ENCODE peak calls at places on chromosome 5, in six cellular contexts. H is A549, A is IMR-90, J is K562, M is SK-N-SH, F is GM12878. W is an unnamed sample.

GRCh38 chr5:138979684-138980275 is 104.6 kb upstream of the LRRTM2 start:
- DNase-seq in H (no peak), A (no peak), J (no peak), M (no peak), F (no peak), W (no peak)

GRCh38 chr5:92836861-92837755 is 743.9 kb downstream of the NR2F1-AS1 start:
- DNase-seq in H (no peak), A (peak), J (no peak), M (no peak), F (no peak), W (no peak)

GRCh38 chr5:108380531-108381021 is 1.3 kb downstream of the FBXL17 start:
- DNase-seq in H (peak), A (peak), J (peak), M (peak), F (peak), W (peak)

GRCh38 chr5:143812085-143812705 is at the start of gene HMHB1:
- DNase-seq in H (no peak), A (no peak), J (no peak), M (no peak), F (no peak), W (no peak)

GRCh38 chr5:40165789-40166728 is 513.7 kb upstream of the PTGER4 start:
- DNase-seq in H (no peak), A (peak), J (no peak), M (no peak), F (no peak), W (no peak)

GRCh38 chr5:29001666-29002065 is 1963.3 kb upstream of the CDH9 start:
- DNase-seq in H (no peak), A (no peak), J (no peak), M (no peak), F (no peak), W (no peak)

GRCh38 chr5:22549876-22550671 is 303.1 kb downstream of the CDH12 start:
- DNase-seq in H (no peak), A (no peak), J (no peak), M (no peak), F (no peak), W (no peak)

GRCh38 chr5:62115009-62115408 is 191.0 kb upstream of the KIF2A start:
- DNase-seq in H (no peak), A (no peak), J (no peak), M (no peak), F (no peak), W (no peak)

GRCh38 chr5:36363101-36363500 is 61.4 kb upstream of the RANBP3L start:
- DNase-seq in H (peak), A (peak), J (no peak), M (no peak), F (no peak), W (no peak)

GRCh38 chr5:71528206-71528605 is 58.9 kb upstream of the MCCC2 start:
- DNase-seq in H (no peak), A (peak), J (no peak), M (no peak), F (no peak), W (no peak)

GRCh38 chr5:119417891-119418781 is 34.2 kb upstream of the HSD17B4 start:
- DNase-seq in H (no peak), A (peak), J (no peak), M (no peak), F (no peak), W (no peak)

GRCh38 chr5:160048131-160048530 is 39.2 kb downstream of the TTC1 start:
- DNase-seq in H (no peak), A (no peak), J (no peak), M (no peak), F (no peak), W (no peak)

GRCh38 chr5:140114341-140115185 is 654 bp downstream of the PURA start:
- DNase-seq in H (peak), A (peak), J (peak), M (peak), F (no peak), W (no peak)

GRCh38 chr5:37777472-37778135 is 62.2 kb downstream of the GDNF start:
- DNase-seq in H (no peak), A (peak), J (no peak), M (no peak), F (no peak), W (no peak)

GRCh38 chr5:157689942-157690689 is 18.8 kb downstream of the C5orf52 start:
- DNase-seq in H (no peak), A (no peak), J (no peak), M (no peak), F (no peak), W (no peak)

DNA sequence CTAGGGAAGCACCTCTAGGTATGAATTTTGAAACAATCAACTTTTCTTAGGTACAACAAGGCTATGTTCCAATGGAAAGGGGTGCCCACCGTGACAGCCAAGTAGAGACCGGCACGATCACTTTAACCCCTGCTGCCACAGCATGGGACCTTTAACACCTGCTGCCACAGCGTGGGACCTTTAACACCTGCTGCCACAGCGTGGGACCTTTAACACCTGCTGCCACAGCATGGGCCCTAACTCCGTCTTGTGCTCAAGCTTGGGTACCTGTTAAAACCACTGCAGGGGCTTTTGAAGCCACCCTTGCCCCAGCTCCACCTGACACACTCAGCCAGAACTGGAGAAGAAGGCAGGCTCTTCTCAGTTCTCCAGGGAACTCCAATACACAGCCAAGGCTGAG is 18.2 kb upstream of the MXD3 start:
- DNase-seq in H (no peak), A (no peak), J (no peak), M (no peak), F (no peak), W (no peak)
- TF ChIP-seq SMC3 in H (no peak), A (no peak), J (no peak), M (no peak), F (no peak), W (no peak)

DNA sequence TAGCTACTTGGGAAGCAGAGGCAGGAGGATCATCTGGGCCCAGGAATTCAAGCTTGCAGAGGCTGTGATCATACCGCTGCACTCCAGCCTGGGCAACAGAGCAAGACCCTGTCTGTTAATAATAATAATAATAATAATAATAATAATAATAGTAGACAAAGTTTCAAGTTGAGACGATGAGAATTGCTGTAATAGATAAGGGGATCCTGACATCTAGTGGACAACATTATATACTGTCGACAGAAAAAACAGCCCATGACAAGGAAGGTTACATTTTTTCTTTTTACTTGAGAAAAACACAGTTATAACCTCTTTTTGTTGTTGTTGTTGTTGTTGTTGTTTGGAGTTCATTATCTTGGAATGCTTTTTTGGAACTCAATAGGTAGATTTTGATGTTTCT is 35.3 kb downstream of the NDFIP1 start:
- DNase-seq in H (peak), A (peak), J (peak), M (peak), F (no peak), W (peak)
- TF ChIP-seq SMC3 in H (peak), A (peak), J (peak), M (peak), F (peak), W (peak)

DNA sequence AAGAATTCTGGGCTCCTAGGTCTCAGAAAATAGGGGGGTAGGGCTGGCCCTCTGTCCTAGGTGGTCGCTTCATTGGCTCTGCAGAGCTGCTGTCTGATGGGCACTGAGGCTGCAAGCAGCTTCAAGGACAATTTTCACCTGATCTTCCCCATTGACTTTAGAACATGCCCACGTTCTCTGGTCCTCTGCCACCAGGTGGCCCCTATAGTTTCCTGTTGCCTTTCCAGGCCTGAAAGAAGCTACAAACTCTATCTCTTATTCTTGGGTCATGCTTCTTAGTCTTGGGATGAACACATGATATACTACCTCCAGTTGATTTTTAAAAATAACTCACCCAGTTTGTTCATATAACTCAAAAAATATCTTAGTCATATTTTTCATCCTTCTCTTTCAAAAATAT is 26.3 kb downstream of the SPZ1 start:
- DNase-seq in H (peak), A (no peak), J (peak), M (peak), F (no peak), W (peak)
- TF ChIP-seq SMC3 in H (peak), A (no peak), J (peak), M (peak), F (peak), W (peak)

GRCh38 chr5:10286552-10287227 is 21.0 kb downstream of the CMBL start:
- DNase-seq in H (no peak), A (peak), J (no peak), M (no peak), F (no peak), W (no peak)

GRCh38 chr5:10291736-10292135 is 16.0 kb downstream of the CMBL start:
- DNase-seq in H (no peak), A (no peak), J (no peak), M (no peak), F (no peak), W (no peak)

GRCh38 chr5:10289991-10290390 is 17.7 kb downstream of the CMBL start:
- DNase-seq in H (no peak), A (no peak), J (no peak), M (no peak), F (no peak), W (no peak)

GRCh38 chr5:10289353-10289752 is 18.3 kb downstream of the CMBL start:
- DNase-seq in H (no peak), A (no peak), J (no peak), M (no peak), F (no peak), W (no peak)

GRCh38 chr5:10288600-10289213 is 19.0 kb downstream of the CMBL start:
- DNase-seq in H (no peak), A (no peak), J (no peak), M (no peak), F (no peak), W (no peak)
- TF ChIP-seq SMC3 in H (no peak), A (no peak), J (no peak), M (no peak), F (no peak), W (no peak)

W was measured in HepG2.